ENCODE peak calls at places on chromosomes 2 and 18, in six cellular contexts. H, Q, U, Y, T and E are unnamed samples.
A peak's percentile ranks its signal among the peaks of the same experiment; 100 is the strongest.

GRCh38 chr18:77650799-77651385 is 401.2 kb downstream of the GALR1 start:
- DNase-seq in Y (peak; percentile 28), U (peak; percentile 96), T (peak; percentile 79), Q (peak; percentile 64), H (peak; percentile 3), E (peak; percentile 95)

GRCh38 chr2:214960677-214961076 is 151.2 kb upstream of the BARD1 start:
- DNase-seq in Q (no peak), U (no peak), Y (no peak), H (no peak), T (no peak), E (no peak)

GRCh38 chr2:195756218-195756941 is 99.4 kb downstream of the SLC39A10 start:
- DNase-seq in U (no peak), Y (no peak), H (no peak), Q (no peak), T (no peak), E (no peak)

GRCh38 chr2:205148756-205149155 is 533.5 kb upstream of the NRP2 start:
- DNase-seq in Y (no peak), H (no peak), U (no peak), T (no peak), Q (no peak), E (no peak)

GRCh38 chr2:240165638-240166037 is 25.2 kb upstream of the OTOS start:
- DNase-seq in U (no peak), T (no peak), H (no peak), Y (no peak), Q (no peak), E (no peak)

GRCh38 chr2:151632993-151633592 is 101.2 kb downstream of the NEB start:
- DNase-seq in U (no peak), Y (no peak), H (no peak), Q (peak; percentile 24), T (no peak), E (no peak)

GRCh38 chr18:31454066-31454708 is 6.6 kb downstream of the DSG3 start:
- DNase-seq in T (no peak), H (no peak), U (no peak), Y (no peak), Q (no peak), E (no peak)

GRCh38 chr2:31828891-31829290 is 181.9 kb downstream of the MEMO1 start:
- DNase-seq in H (no peak), T (no peak), U (no peak), Y (no peak), Q (no peak), E (no peak)